ENCODE peak calls at places on chromosomes 12 and 14, in nine cellular contexts. One of them, this sample, is unnamed.

GRCh38 chr14:50688875-50689274 is 20.8 kb upstream of the SAV1 start:
- DNase-seq in RPMI7951: no peak
- DNase-seq in AG09319: no peak
- DNase-seq in CD4-positive, alpha-beta T cell: no peak
- DNase-seq in glutamatergic neuron: no peak
- DNase-seq in heart right ventricle: no peak
- DNase-seq in KBM-7: no peak
- DNase-seq in activated T-helper 9 cell treated with anti-CD3 and anti-CD28 coated beads, Interleukin-2, amount 50 U/mL, for 16 hours: no peak
- DNase-seq in GM23338: peak
- DNase-seq in this sample: no peak

GRCh38 chr12:71947645-71948105 is 9.0 kb downstream of the TPH2 start:
- DNase-seq in RPMI7951: peak
- DNase-seq in glutamatergic neuron: peak
- DNase-seq in GM23338: peak
- DNase-seq in heart right ventricle: no peak
- DNase-seq in CD4-positive, alpha-beta T cell: no peak
- DNase-seq in KBM-7: no peak
- DNase-seq in AG09319: no peak
- DNase-seq in activated T-helper 9 cell treated with anti-CD3 and anti-CD28 coated beads, Interleukin-2, amount 50 U/mL, for 16 hours: no peak
- DNase-seq in this sample: no peak

GRCh38 chr12:69553626-69554248 is 31.5 kb upstream of the CCT2 start:
- DNase-seq in CD4-positive, alpha-beta T cell: no peak
- DNase-seq in RPMI7951: peak
- DNase-seq in glutamatergic neuron: no peak
- DNase-seq in AG09319: peak
- DNase-seq in activated T-helper 9 cell treated with anti-CD3 and anti-CD28 coated beads, Interleukin-2, amount 50 U/mL, for 16 hours: no peak
- DNase-seq in KBM-7: no peak
- DNase-seq in heart right ventricle: peak
- DNase-seq in GM23338: no peak
- DNase-seq in this sample: no peak

GRCh38 chr14:72776701-72777255 is 117.1 kb downstream of the DPF3 start:
- DNase-seq in AG09319: no peak
- DNase-seq in glutamatergic neuron: no peak
- DNase-seq in activated T-helper 9 cell treated with anti-CD3 and anti-CD28 coated beads, Interleukin-2, amount 50 U/mL, for 16 hours: no peak
- DNase-seq in heart right ventricle: no peak
- DNase-seq in RPMI7951: no peak
- DNase-seq in GM23338: no peak
- DNase-seq in KBM-7: no peak
- DNase-seq in CD4-positive, alpha-beta T cell: no peak
- DNase-seq in this sample: no peak

GRCh38 chr14:19947413-19948090 is 16.8 kb downstream of the OR4K1 start:
- DNase-seq in RPMI7951: peak
- DNase-seq in CD4-positive, alpha-beta T cell: no peak
- DNase-seq in heart right ventricle: no peak
- DNase-seq in KBM-7: no peak
- DNase-seq in GM23338: no peak
- DNase-seq in glutamatergic neuron: no peak
- DNase-seq in activated T-helper 9 cell treated with anti-CD3 and anti-CD28 coated beads, Interleukin-2, amount 50 U/mL, for 16 hours: no peak
- DNase-seq in AG09319: no peak
- DNase-seq in this sample: no peak

GRCh38 chr12:109951136-109951535 is 45.0 kb downstream of the GIT2 start:
- DNase-seq in GM23338: no peak
- DNase-seq in RPMI7951: peak
- DNase-seq in KBM-7: no peak
- DNase-seq in glutamatergic neuron: no peak
- DNase-seq in CD4-positive, alpha-beta T cell: no peak
- DNase-seq in activated T-helper 9 cell treated with anti-CD3 and anti-CD28 coated beads, Interleukin-2, amount 50 U/mL, for 16 hours: no peak
- DNase-seq in heart right ventricle: no peak
- DNase-seq in AG09319: no peak
- DNase-seq in this sample: no peak

GRCh38 chr12:48197549-48197966 is 5.5 kb downstream of the OR10AD1 start:
- DNase-seq in RPMI7951: peak
- DNase-seq in activated T-helper 9 cell treated with anti-CD3 and anti-CD28 coated beads, Interleukin-2, amount 50 U/mL, for 16 hours: no peak
- DNase-seq in heart right ventricle: no peak
- DNase-seq in CD4-positive, alpha-beta T cell: no peak
- DNase-seq in KBM-7: peak
- DNase-seq in GM23338: peak
- DNase-seq in AG09319: no peak
- DNase-seq in glutamatergic neuron: no peak
- DNase-seq in this sample: no peak

GRCh38 chr12:113697646-113698504 is 226.2 kb upstream of the LHX5 start:
- DNase-seq in KBM-7: no peak
- DNase-seq in glutamatergic neuron: peak
- DNase-seq in GM23338: peak
- DNase-seq in heart right ventricle: no peak
- DNase-seq in RPMI7951: no peak
- DNase-seq in CD4-positive, alpha-beta T cell: no peak
- DNase-seq in AG09319: no peak
- DNase-seq in activated T-helper 9 cell treated with anti-CD3 and anti-CD28 coated beads, Interleukin-2, amount 50 U/mL, for 16 hours: no peak
- DNase-seq in this sample: no peak

GRCh38 chr12:92394895-92395294 is 249.2 kb upstream of the BTG1 start:
- DNase-seq in GM23338: no peak
- DNase-seq in activated T-helper 9 cell treated with anti-CD3 and anti-CD28 coated beads, Interleukin-2, amount 50 U/mL, for 16 hours: no peak
- DNase-seq in AG09319: no peak
- DNase-seq in glutamatergic neuron: no peak
- DNase-seq in RPMI7951: no peak
- DNase-seq in heart right ventricle: no peak
- DNase-seq in KBM-7: no peak
- DNase-seq in CD4-positive, alpha-beta T cell: no peak
- DNase-seq in this sample: no peak